ENCODE peak calls at places on chromosomes 2 and 18, in nine cellular contexts. E is neural progenitor cell; R is body of pancreas; Z is right cardiac atrium; K is cardiac muscle cell; V is CD8-positive, alpha-beta T cell; C is H9; M is HCT116; D is adrenal gland. N is an unnamed sample. For H3K4me1, the result is how much of the 10 kb centered on the place peaks cover.

GRCh38 chr2:216215991-216216390 is 106.8 kb downstream of the XRCC5 start:
- DNase-seq in K (peak), Z (no peak), E (peak), V (no peak), M (no peak), R (peak), C (no peak), D (no peak), N (no peak)

GRCh38 chr2:106885981-106886915 is at the start of gene ST6GAL2:
- DNase-seq in M (no peak), K (peak), D (no peak), C (peak), Z (peak), V (no peak), E (peak), R (no peak), N (peak)

GRCh38 chr2:219041252-219041651 is at the start of gene CFAP65:
- DNase-seq in R (peak), E (peak), C (peak), K (peak), M (peak), Z (no peak), V (no peak), D (no peak), N (peak)

GRCh38 chr2:179106342-179107178 is 56.6 kb upstream of the CCDC141 start:
- DNase-seq in E (no peak), C (no peak), V (no peak), D (peak), K (peak), R (peak), M (peak), Z (peak), N (no peak)

GRCh38 chr2:65431417-65432226 is 777 bp downstream of the SPRED2 start:
- DNase-seq in E (peak), R (peak), Z (peak), K (peak), M (no peak), V (peak), C (peak), D (peak), N (peak)

GRCh38 chr2:233791151-233791882 is 13.2 kb downstream of the MROH2A start:
- DNase-seq in Z (no peak), V (no peak), C (peak), R (no peak), D (no peak), E (no peak), K (no peak), M (no peak), N (no peak)

GRCh38 chr2:31319391-31320175 is 85.6 kb downstream of the EHD3 start:
- DNase-seq in K (peak), R (peak), C (no peak), M (no peak), E (no peak), D (peak), Z (no peak), V (no peak), N (no peak)

GRCh38 chr18:53605198-53605597 is 619.3 kb downstream of the MBD2 start:
- DNase-seq in K (no peak), M (no peak), D (no peak), C (no peak), R (no peak), Z (no peak), V (no peak), E (no peak), N (no peak)

GRCh38 chr2:108866041-108866440 is 79.5 kb downstream of the CCDC138 start:
- DNase-seq in R (no peak), D (no peak), M (no peak), K (no peak), C (no peak), V (no peak), E (no peak), Z (no peak), N (no peak)

GRCh38 chr2:67945976-67946375 is 116.8 kb downstream of the C1D start:
- DNase-seq in E (no peak), R (no peak), K (peak), C (no peak), D (no peak), V (no peak), M (no peak), Z (no peak), N (no peak)

GRCh38 chr2:5720426-5720825 is 28.2 kb downstream of the SOX11 start:
- DNase-seq in V (no peak), K (no peak), D (no peak), C (no peak), M (no peak), R (no peak), E (no peak), Z (no peak), N (no peak)

GRCh38 chr2:237414056-237414661 is at the start of gene COL6A3:
- DNase-seq in V (no peak), Z (peak), R (peak), M (no peak), D (peak), E (no peak), C (no peak), K (peak), N (no peak)

GRCh38 chr2:5365871-5366461 is 326.2 kb upstream of the SOX11 start:
- DNase-seq in Z (peak), R (peak), C (peak), D (peak), K (peak), V (no peak), M (no peak), E (peak), N (peak)

GRCh38 chr18:11005528-11005927 is 143.8 kb downstream of the PIEZO2 start:
- DNase-seq in C (no peak), R (peak), V (no peak), Z (no peak), K (peak), D (peak), M (no peak), E (peak), N (peak)

GRCh38 chr18:58581265-58581664 is 47.6 kb downstream of the ALPK2 start:
- DNase-seq in V (no peak), E (no peak), K (peak), C (peak), Z (no peak), M (peak), R (no peak), D (no peak), N (no peak)

GRCh38 chr2:120509991-120510735 is 164.2 kb downstream of the INHBB start:
- DNase-seq in C (no peak), K (no peak), E (no peak), D (no peak), V (no peak), Z (no peak), R (no peak), M (no peak), N (no peak)

GRCh38 chr2:149860276-149860921 is 272.8 kb upstream of the MMADHC start:
- DNase-seq in R (peak), V (no peak), C (no peak), K (peak), M (no peak), D (peak), E (no peak), Z (peak), N (no peak)

GRCh38 chr2:40332096-40332826 is 119.6 kb downstream of the SLC8A1 start:
- DNase-seq in R (peak), Z (no peak), C (no peak), K (peak), D (peak), M (no peak), V (no peak), E (no peak), N (no peak)

GRCh38 chr2:12717191-12717987 is 653 bp downstream of the TRIB2 start:
- DNase-seq in M (no peak), Z (peak), R (peak), V (peak), D (peak), K (peak), C (peak), E (peak), N (peak)

GRCh38 chr2:54331095-54331835 is 75.2 kb upstream of the TSPYL6 start:
- DNase-seq in K (no peak), Z (no peak), R (peak), D (no peak), C (no peak), M (no peak), E (no peak), V (no peak), N (no peak)

GRCh38 chr2:203191958-203192357 is 46.9 kb upstream of the CYP20A1 start:
- DNase-seq in D (no peak), V (no peak), K (no peak), Z (no peak), R (no peak), E (no peak), C (no peak), M (no peak), N (no peak)

GRCh38 chr2:203200866-203201265 is 38.0 kb upstream of the CYP20A1 start:
- DNase-seq in Z (no peak), R (no peak), K (no peak), D (no peak), E (no peak), C (no peak), V (no peak), M (no peak), N (no peak)

GRCh38 chr2:203195331-203195730 is 43.5 kb upstream of the CYP20A1 start:
- DNase-seq in Z (no peak), M (no peak), D (no peak), V (no peak), E (no peak), R (no peak), K (no peak), C (no peak), N (no peak)
- H3K4me1 ChIP-seq in Z (under half), M (under half), D (under half), V (under half), E (under half), R (under half), K (under half), C (under half), N (under half)

GRCh38 chr18:78861706-78862105 is 117.9 kb upstream of the SALL3 start:
- DNase-seq in Z (no peak), R (no peak), E (peak), D (no peak), V (no peak), M (no peak), C (no peak), K (no peak), N (no peak)
- H3K4me1 ChIP-seq in Z (under half), R (under half), E (under half), D (under half), V (under half), M (under half), C (under half), K (under half), N (under half)

DNA sequence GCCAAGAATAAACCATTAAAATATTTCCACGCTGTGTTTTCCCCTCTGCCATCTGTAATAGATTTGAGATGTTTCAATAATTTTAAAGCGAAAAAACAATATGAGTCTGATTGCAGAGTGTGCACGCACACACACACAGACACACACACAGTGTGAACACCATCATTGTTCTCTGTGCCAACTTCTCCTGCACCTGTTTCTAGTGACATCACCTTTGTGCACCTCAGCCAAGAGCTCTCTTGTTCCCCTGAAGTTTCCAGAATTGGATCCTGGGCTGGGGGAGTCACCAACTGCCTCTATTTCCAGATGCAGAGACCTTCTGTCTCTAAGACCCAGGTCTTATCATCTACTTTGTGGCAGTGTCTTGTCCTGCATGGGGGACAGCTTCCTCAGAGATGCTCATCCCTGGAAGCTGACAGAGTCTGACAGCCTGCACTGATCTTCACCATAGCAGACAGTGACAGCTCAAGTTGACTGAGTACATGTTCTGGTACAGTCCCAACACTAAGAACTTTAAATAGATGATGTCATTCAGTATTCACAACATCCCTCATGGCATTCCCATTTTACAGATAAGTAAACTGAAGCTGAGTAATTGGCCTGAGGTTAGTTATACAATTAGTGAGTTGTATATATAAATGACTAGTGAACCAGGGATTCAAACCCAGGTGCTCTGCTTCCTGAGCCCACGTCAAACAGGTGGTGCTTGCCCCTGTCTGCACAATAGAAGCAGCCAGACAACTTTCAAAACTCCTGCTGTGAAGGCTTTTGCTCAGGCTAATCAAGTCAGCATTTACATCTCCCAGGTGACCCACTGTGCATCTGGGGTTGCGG is 39.4 kb downstream of the ACOXL start:
- DNase-seq in D (no peak), V (no peak), M (no peak), E (no peak), K (no peak), R (no peak), Z (no peak), C (peak), N (no peak)
- H3K4me1 ChIP-seq in D (under half), V (under half), M (under half), E (under half), K (under half), R (under half), Z (under half), C (under half), N (under half)

GRCh38 chr2:174341301-174341994 is 6.7 kb downstream of the SP9 start:
- DNase-seq in D (peak), V (peak), R (peak), C (peak), E (peak), K (peak), M (peak), Z (peak), N (peak)
- H3K4me1 ChIP-seq in D (under half), V (under half), R (under half), C (under half), E (under half), K (under half), M (under half), Z (under half), N (under half)

DNA sequence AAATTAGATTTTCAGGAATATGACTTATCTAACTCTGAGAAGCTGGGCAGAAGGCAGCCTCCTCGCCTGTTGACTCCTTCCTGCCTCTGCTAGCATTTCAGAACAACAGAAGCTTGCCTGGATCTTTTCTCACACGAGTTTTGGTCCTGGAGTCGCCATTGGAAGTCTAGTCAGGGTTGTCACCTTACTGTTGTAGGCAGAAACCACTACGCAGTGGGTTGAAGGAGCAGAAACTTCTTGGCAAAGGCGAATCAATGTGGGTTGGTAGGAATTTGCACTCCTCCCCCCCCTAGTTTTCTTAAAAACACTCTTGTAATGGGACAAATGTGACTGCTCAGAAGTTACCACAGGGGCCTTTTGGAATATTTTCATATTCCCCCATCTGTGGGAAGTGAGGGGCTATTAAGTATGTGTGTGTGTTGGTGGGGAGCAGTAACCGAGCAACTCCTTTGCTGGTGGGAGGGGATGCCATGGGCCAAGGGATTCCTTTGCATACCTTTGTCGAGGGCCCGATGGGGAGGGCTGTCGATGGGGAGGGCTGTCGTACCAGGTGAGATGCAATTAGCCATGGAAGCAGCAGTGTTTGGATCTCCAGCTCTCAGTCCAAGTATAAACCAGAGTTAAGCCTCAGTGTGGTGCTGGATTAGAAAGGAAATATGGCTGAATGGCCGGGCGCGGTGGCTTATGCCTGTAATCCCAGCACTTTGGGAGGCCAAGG is 117.4 kb downstream of the FMNL2 start:
- DNase-seq in E (no peak), C (peak), M (no peak), Z (no peak), D (no peak), R (no peak), K (no peak), V (no peak), N (no peak)
- H3K4me1 ChIP-seq in E (half or more), C (under half), M (under half), Z (under half), D (under half), R (under half), K (under half), V (under half), N (under half)

DNA sequence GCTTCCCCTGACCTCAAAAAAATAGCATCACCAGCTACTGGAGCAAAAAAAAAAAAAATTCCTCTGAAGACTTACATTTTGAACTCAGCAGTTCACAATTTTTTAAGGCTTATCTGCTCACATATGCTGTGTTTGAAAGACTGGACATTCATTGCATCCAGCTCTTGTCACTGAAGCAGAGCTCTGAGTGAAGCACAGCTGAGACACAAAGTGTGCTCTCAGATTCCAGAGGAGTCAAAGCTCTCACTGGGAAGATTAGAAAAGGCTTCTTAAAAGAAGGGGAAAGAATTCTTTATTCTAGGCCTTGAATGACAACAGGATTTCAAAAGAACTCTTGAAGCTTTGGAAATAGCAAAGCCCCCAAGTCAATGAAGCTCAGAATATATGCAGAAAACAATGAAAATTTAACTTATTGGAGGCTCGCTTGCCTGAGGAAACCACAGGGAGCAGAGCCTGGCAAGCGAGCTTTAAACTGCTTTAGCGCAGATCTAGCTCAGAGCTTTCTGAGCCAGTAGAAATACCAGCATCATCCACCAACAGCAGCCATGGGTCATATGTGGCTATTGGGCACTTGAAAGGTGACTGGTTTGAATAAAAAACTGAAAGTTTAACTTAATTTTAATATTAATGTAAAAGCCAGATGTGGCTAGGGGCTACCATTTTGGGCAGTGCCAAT is 369.7 kb downstream of the OSR1 start:
- DNase-seq in V (no peak), M (no peak), K (peak), R (no peak), E (peak), C (no peak), Z (no peak), D (no peak), N (peak)
- H3K4me1 ChIP-seq in V (under half), M (under half), K (under half), R (under half), E (under half), C (under half), Z (under half), D (under half), N (under half)

GRCh38 chr18:77107218-77107815 is 25.3 kb downstream of the MBP start:
- DNase-seq in M (no peak), R (no peak), E (no peak), K (peak), D (no peak), Z (no peak), V (no peak), C (no peak), N (no peak)

GRCh38 chr18:77105021-77105420 is 27.6 kb downstream of the MBP start:
- DNase-seq in R (no peak), Z (no peak), K (no peak), E (no peak), D (no peak), V (no peak), C (no peak), M (no peak), N (no peak)

GRCh38 chr18:77108001-77108692 is 24.4 kb downstream of the MBP start:
- DNase-seq in Z (no peak), M (no peak), R (no peak), E (peak), C (no peak), K (peak), V (no peak), D (peak), N (no peak)

GRCh38 chr18:77105680-77106079 is 26.9 kb downstream of the MBP start:
- DNase-seq in R (no peak), K (no peak), D (no peak), V (no peak), Z (no peak), E (no peak), C (no peak), M (no peak), N (no peak)

GRCh38 chr18:77106331-77106730 is 26.3 kb downstream of the MBP start:
- DNase-seq in K (peak), M (no peak), R (no peak), D (no peak), Z (no peak), C (no peak), V (peak), E (no peak), N (no peak)
- H3K4me1 ChIP-seq in K (under half), M (half or more), R (under half), D (under half), Z (under half), C (under half), V (half or more), E (under half), N (under half)